ENCODE peak calls at places on chromosomes 5 and 9, in five cellular contexts. M is sigmoid colon, I is epithelial cell of prostate, R is tibial artery, W is colonic mucosa. P is an unnamed sample.

GRCh38 chr5:56711191-56711590 is 104.2 kb upstream of the MAP3K1 start:
- DNase-seq in M (no peak), I (no peak), R (no peak), W (no peak), P (no peak)

GRCh38 chr5:119926301-119926700 is 296.9 kb downstream of the FAM170A start:
- DNase-seq in M (no peak), I (peak), R (no peak), W (no peak), P (no peak)

GRCh38 chr9:4573176-4573575 is 82.9 kb downstream of the SLC1A1 start:
- DNase-seq in M (no peak), I (no peak), R (no peak), W (no peak), P (no peak)

GRCh38 chr5:23147625-23148024 is 294.5 kb upstream of the CDH12 start:
- DNase-seq in M (no peak), I (no peak), R (no peak), W (no peak), P (no peak)

GRCh38 chr5:161286066-161286655 is 260.4 kb downstream of the GABRB2 start:
- DNase-seq in M (no peak), I (no peak), R (no peak), W (no peak), P (no peak)

GRCh38 chr5:131163315-131164119 is 1.5 kb downstream of the HINT1 start:
- DNase-seq in M (no peak), I (no peak), R (no peak), W (no peak), P (no peak)

GRCh38 chr5:1106385-1107166 is 5.3 kb downstream of the SLC12A7 start:
- DNase-seq in M (no peak), I (no peak), R (no peak), W (no peak), P (no peak)

GRCh38 chr5:179759961-179760541 is 27.4 kb downstream of the MAML1 start:
- DNase-seq in M (no peak), I (no peak), R (no peak), W (no peak), P (no peak)

GRCh38 chr5:4226565-4226964 is 630.9 kb downstream of the IRX1 start:
- DNase-seq in M (no peak), I (no peak), R (no peak), W (no peak), P (no peak)

GRCh38 chr5:27341342-27341741 is 303.0 kb upstream of the CDH9 start:
- DNase-seq in M (no peak), I (no peak), R (no peak), W (no peak), P (no peak)

GRCh38 chr5:125700380-125700856 is 722.8 kb upstream of the GRAMD2B start:
- DNase-seq in M (no peak), I (peak), R (no peak), W (peak), P (no peak)

GRCh38 chr5:84831701-84832100 is 447.0 kb upstream of the EDIL3 start:
- DNase-seq in M (no peak), I (peak), R (no peak), W (no peak), P (no peak)

GRCh38 chr5:141915881-141916336 is 7.8 kb upstream of the DELE1 start:
- DNase-seq in M (no peak), I (no peak), R (no peak), W (peak), P (no peak)

GRCh38 chr5:112735702-112736101 is 2.0 kb upstream of the APC start:
- DNase-seq in M (no peak), I (no peak), R (no peak), W (no peak), P (no peak)

GRCh38 chr9:5336683-5337082 is 3.0 kb downstream of the RLN1 start:
- DNase-seq in M (no peak), I (no peak), R (no peak), W (no peak), P (no peak)

GRCh38 chr9:77975023-77975422 is 56.6 kb downstream of the GNAQ start:
- DNase-seq in M (no peak), I (no peak), R (no peak), W (no peak), P (no peak)

GRCh38 chr5:158246661-158247060 is 387.7 kb upstream of the CLINT1 start:
- DNase-seq in M (no peak), I (no peak), R (no peak), W (no peak), P (no peak)

GRCh38 chr9:27110181-27110580 is 1.2 kb downstream of the TEK start:
- DNase-seq in M (no peak), I (no peak), R (no peak), W (no peak), P (no peak)

GRCh38 chr9:366620-367019 is 152.0 kb downstream of the DOCK8 start:
- DNase-seq in M (no peak), I (no peak), R (no peak), W (no peak), P (no peak)

GRCh38 chr5:168562274-168562673 is 16.9 kb downstream of the PANK3 start:
- DNase-seq in M (no peak), I (no peak), R (no peak), W (no peak), P (no peak)

GRCh38 chr5:169778622-169779596 is 141.8 kb downstream of the DOCK2 start:
- DNase-seq in M (no peak), I (no peak), R (no peak), W (no peak), P (no peak)

GRCh38 chr5:140632366-140633080 is 452 bp downstream of the CD14 start:
- DNase-seq in M (peak), I (no peak), R (peak), W (peak), P (peak)

GRCh38 chr5:177498013-177498847 is 826 bp upstream of the PDLIM7 start:
- DNase-seq in M (peak), I (no peak), R (no peak), W (no peak), P (no peak)

GRCh38 chr5:150488519-150489357 is 19.2 kb upstream of the NDST1 start:
- DNase-seq in M (peak), I (no peak), R (peak), W (no peak), P (no peak)
- H3K27ac ChIP-seq in M (peak), I (peak), R (peak), W (peak), P (peak)

GRCh38 chr9:18477121-18477705 is 3.3 kb downstream of the ADAMTSL1 start:
- DNase-seq in M (no peak), I (no peak), R (no peak), W (no peak), P (no peak)

GRCh38 chr9:18474778-18475177 is 825 bp downstream of the ADAMTSL1 start:
- DNase-seq in M (no peak), I (no peak), R (no peak), W (no peak), P (no peak)

GRCh38 chr9:18472915-18473314 is 1.0 kb upstream of the ADAMTSL1 start:
- DNase-seq in M (no peak), I (no peak), R (no peak), W (no peak), P (no peak)

GRCh38 chr9:18472435-18472834 is 1.5 kb upstream of the ADAMTSL1 start:
- DNase-seq in M (no peak), I (no peak), R (no peak), W (no peak), P (no peak)

GRCh38 chr9:18473551-18474279 is at the start of gene ADAMTSL1:
- DNase-seq in M (peak), I (no peak), R (no peak), W (peak), P (no peak)
- H3K27ac ChIP-seq in M (peak), I (no peak), R (peak), W (no peak), P (peak)

DNA sequence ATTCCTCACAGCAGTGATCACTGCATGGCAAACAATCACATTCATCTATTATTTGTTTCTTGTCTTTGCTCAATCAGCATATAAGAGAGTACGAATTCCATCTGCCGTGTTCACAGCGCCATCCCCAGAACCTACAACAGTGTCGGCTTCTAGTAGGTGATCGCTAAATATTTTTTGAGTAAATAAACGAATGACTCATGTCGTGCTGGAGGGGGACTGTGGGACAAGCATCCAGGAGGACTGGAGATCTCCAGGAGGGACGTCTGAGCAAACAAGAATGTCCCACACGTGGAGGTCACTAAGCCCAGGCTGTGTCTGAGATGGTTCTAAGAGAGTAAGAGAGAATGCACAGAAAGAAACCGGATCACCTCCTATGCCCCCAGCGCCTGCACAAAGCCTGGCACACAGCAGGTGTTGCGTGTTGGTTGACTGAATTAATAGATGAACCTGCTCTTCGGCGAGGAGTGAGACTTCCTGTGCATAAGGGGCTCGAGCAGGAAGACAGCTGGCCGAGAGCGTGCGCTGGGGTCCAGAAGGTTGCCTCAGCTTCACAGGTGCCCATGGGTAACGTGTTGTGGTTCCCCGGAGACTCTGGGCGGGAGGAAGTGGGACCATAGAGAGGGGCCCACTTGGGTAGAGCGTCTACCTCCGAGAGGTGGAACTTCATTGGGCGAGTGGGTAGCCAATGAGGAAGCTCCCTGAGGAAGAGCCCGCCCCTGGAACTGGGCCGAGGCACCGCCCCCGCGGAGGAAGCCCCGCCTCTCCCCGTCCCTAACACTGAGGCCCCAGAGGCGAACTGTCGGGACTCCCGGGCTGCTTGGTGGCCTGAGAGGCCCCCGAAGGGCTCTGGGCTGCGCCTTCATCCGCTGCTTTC is 193.0 kb downstream of the MELK start:
- DNase-seq in M (peak), I (no peak), R (peak), W (peak), P (no peak)
- H3K27ac ChIP-seq in M (no peak), I (no peak), R (no peak), W (no peak), P (no peak)

GRCh38 chr9:33131505-33132248 is 35.5 kb downstream of the B4GALT1 start:
- DNase-seq in M (no peak), I (no peak), R (no peak), W (no peak), P (peak)

GRCh38 chr9:33130501-33130900 is 36.6 kb downstream of the B4GALT1 start:
- DNase-seq in M (peak), I (no peak), R (no peak), W (no peak), P (no peak)

GRCh38 chr9:33133186-33133585 is 34.0 kb downstream of the B4GALT1 start:
- DNase-seq in M (peak), I (no peak), R (peak), W (no peak), P (peak)

GRCh38 chr9:33130961-33131360 is 36.2 kb downstream of the B4GALT1 start:
- DNase-seq in M (peak), I (no peak), R (peak), W (no peak), P (peak)

GRCh38 chr9:33132249-33132772 is 34.8 kb downstream of the B4GALT1 start:
- DNase-seq in M (peak), I (no peak), R (peak), W (no peak), P (no peak)
- H3K27ac ChIP-seq in M (no peak), I (peak), R (peak), W (peak), P (peak)

GRCh38 chr5:132812123-132812948 is 766 bp upstream of the SOWAHA start:
- DNase-seq in M (no peak), I (no peak), R (no peak), W (no peak), P (no peak)

GRCh38 chr5:132815454-132815853 is 2.4 kb downstream of the SOWAHA start:
- DNase-seq in M (no peak), I (no peak), R (no peak), W (no peak), P (no peak)

GRCh38 chr5:132814441-132815294 is 1.6 kb downstream of the SOWAHA start:
- DNase-seq in M (no peak), I (no peak), R (no peak), W (no peak), P (no peak)

GRCh38 chr5:132813599-132814440 is 718 bp downstream of the SOWAHA start:
- DNase-seq in M (peak), I (no peak), R (no peak), W (peak), P (peak)

DNA sequence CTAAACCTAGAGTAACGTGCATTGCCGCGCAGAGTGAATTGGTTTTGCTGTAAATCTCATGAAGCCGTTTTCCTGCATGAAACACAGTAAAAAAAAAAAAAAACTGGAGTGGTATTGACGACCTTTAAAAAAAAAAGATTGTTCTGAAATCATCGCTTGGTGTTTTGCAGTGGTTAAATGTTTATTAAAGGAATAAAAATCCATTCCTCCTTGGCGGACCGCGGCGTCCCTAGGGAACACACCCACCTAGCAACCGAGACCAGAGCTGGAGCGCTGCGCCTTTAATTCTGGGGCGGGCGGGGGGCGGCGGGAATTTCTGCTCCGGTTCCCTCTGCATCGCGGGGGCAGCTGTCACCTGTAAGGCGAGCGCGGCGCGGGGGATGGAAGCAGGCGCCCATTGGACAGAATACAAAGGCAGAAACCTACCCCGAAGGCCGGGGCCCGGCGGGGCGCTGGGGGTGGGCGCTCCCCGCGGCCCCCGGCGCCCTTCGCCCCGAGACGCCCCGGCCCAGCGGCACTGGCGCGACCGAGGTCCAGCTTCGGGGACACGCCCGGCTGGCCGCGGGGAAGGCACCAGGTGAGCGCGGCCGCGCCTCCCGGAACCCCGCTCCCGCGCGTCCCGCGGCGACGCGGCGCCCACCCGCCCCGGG is at the start of gene SOWAHA:
- DNase-seq in M (peak), I (no peak), R (no peak), W (peak), P (no peak)
- H3K27ac ChIP-seq in M (peak), I (no peak), R (no peak), W (peak), P (no peak)

GRCh38 chr9:118325757-118326156 is 621.6 kb downstream of the TLR4 start:
- DNase-seq in M (no peak), I (no peak), R (no peak), W (no peak), P (no peak)
- H3K27ac ChIP-seq in M (no peak), I (no peak), R (no peak), W (no peak), P (no peak)

GRCh38 chr9:108637340-108637739 is 218.4 kb downstream of the ACTL7B start:
- DNase-seq in M (no peak), I (no peak), R (no peak), W (no peak), P (no peak)
- H3K27ac ChIP-seq in M (no peak), I (no peak), R (no peak), W (no peak), P (no peak)

GRCh38 chr5:76694317-76694716 is 21.6 kb upstream of the F2R start:
- DNase-seq in M (no peak), I (no peak), R (no peak), W (no peak), P (no peak)
- H3K27ac ChIP-seq in M (no peak), I (no peak), R (no peak), W (no peak), P (no peak)

GRCh38 chr5:150106669-150107068 is 20.3 kb upstream of the CSF1R start:
- DNase-seq in M (no peak), I (no peak), R (no peak), W (peak), P (no peak)
- H3K27ac ChIP-seq in M (no peak), I (no peak), R (no peak), W (peak), P (no peak)

GRCh38 chr5:95725071-95725820 is 5.9 kb upstream of the RHOBTB3 start:
- DNase-seq in M (no peak), I (no peak), R (no peak), W (no peak), P (no peak)
- H3K27ac ChIP-seq in M (peak), I (no peak), R (no peak), W (no peak), P (no peak)

P was measured in ascending aorta.